ENCODE peak calls at places on chromosomes 13 and 19, in six cellular contexts. Z, K, M, R, A and S are unnamed samples. For H3K4me1, the result is how much of the 10 kb centered on the place peaks cover.

GRCh38 chr13:79647518-79647917 is 166.6 kb downstream of the NDFIP2 start:
- DNase-seq in Z (no peak), M (no peak), R (no peak), K (no peak), A (no peak), S (no peak)

GRCh38 chr19:50025794-50026549 is at the start of gene ZNF473:
- DNase-seq in A (peak), M (peak), R (peak), K (peak), Z (peak), S (no peak)

GRCh38 chr19:46351241-46352041 is 4.6 kb downstream of the PPP5C start:
- DNase-seq in M (peak), Z (no peak), R (peak), A (no peak), K (peak), S (no peak)

GRCh38 chr19:44741258-44741731 is 7.2 kb upstream of the BCL3 start:
- DNase-seq in R (no peak), A (no peak), Z (no peak), M (no peak), K (peak), S (no peak)

GRCh38 chr13:37109080-37109678 is 3.7 kb upstream of the CSNK1A1L start:
- DNase-seq in R (peak), K (peak), M (peak), Z (peak), A (no peak), S (peak)

GRCh38 chr19:33621065-33621785 is 528 bp upstream of the CHST8 start:
- DNase-seq in K (no peak), Z (no peak), R (no peak), A (no peak), M (no peak), S (no peak)

GRCh38 chr13:57865600-57866294 is 234.2 kb downstream of the PCDH17 start:
- DNase-seq in M (peak), Z (no peak), A (no peak), K (no peak), R (no peak), S (no peak)

GRCh38 chr13:82717249-82717648 is 1165.0 kb downstream of the SLITRK1 start:
- DNase-seq in A (no peak), Z (no peak), M (no peak), K (peak), R (peak), S (no peak)

GRCh38 chr19:50702870-50703829 is 16.5 kb downstream of the SHANK1 start:
- DNase-seq in Z (no peak), R (peak), K (no peak), M (no peak), A (no peak), S (no peak)

GRCh38 chr19:58558066-58558622 is at the start of gene UBE2M:
- DNase-seq in Z (peak), R (no peak), M (no peak), K (peak), A (no peak), S (no peak)

GRCh38 chr13:65603160-65603559 is 1627.0 kb downstream of the PCDH9 start:
- DNase-seq in M (no peak), R (no peak), K (no peak), A (no peak), Z (no peak), S (no peak)

GRCh38 chr19:2195361-2195760 is 31.6 kb downstream of the DOT1L start:
- DNase-seq in K (no peak), Z (no peak), A (no peak), M (no peak), R (no peak), S (no peak)

GRCh38 chr13:43877788-43878187 is 1.8 kb downstream of the CCDC122 start:
- DNase-seq in Z (no peak), A (no peak), K (peak), R (no peak), M (no peak), S (no peak)

GRCh38 chr19:31304877-31305312 is 44.3 kb downstream of the TSHZ3 start:
- DNase-seq in M (no peak), R (no peak), Z (no peak), A (no peak), K (no peak), S (no peak)

GRCh38 chr13:94674609-94675348 is 37.6 kb downstream of the SOX21 start:
- DNase-seq in R (peak), M (peak), Z (peak), A (no peak), K (peak), S (peak)

GRCh38 chr13:34750078-34750703 is 191.9 kb upstream of the NBEA start:
- DNase-seq in M (no peak), Z (peak), K (no peak), A (no peak), R (no peak), S (peak)

GRCh38 chr19:1449467-1450442 is at the start of gene APC2:
- DNase-seq in K (peak), Z (peak), A (no peak), R (peak), M (no peak), S (peak)

GRCh38 chr19:7944177-7944761 is 803 bp upstream of the TIMM44 start:
- DNase-seq in R (peak), M (peak), K (peak), A (peak), Z (peak), S (peak)

GRCh38 chr13:76043882-76044281 is 407.8 kb downstream of the LMO7 start:
- DNase-seq in K (no peak), R (no peak), Z (no peak), A (no peak), M (no peak), S (peak)

GRCh38 chr13:26679945-26680516 is 80.6 kb downstream of the GPR12 start:
- DNase-seq in R (peak), K (peak), M (no peak), A (no peak), Z (peak), S (no peak)

GRCh38 chr13:85828094-85828684 is 29.0 kb upstream of the SLITRK6 start:
- DNase-seq in R (peak), Z (peak), K (peak), M (no peak), A (no peak), S (no peak)

GRCh38 chr19:48873476-48874308 is 1.5 kb downstream of the PPP1R15A start:
- DNase-seq in M (no peak), Z (peak), K (peak), A (no peak), R (no peak), S (no peak)
- H3K4ac ChIP-seq in M (peak), Z (no peak), K (no peak), A (no peak), R (peak), S (no peak)

GRCh38 chr13:40979232-40979631 is 39.9 kb downstream of the ELF1 start:
- DNase-seq in M (no peak), Z (no peak), K (no peak), R (no peak), A (no peak), S (no peak)

GRCh38 chr13:40973409-40973808 is 45.7 kb downstream of the ELF1 start:
- DNase-seq in M (no peak), Z (no peak), A (no peak), K (no peak), R (no peak), S (no peak)

GRCh38 chr13:40974460-40975407 is 44.4 kb downstream of the ELF1 start:
- DNase-seq in K (peak), Z (peak), M (no peak), A (no peak), R (peak), S (peak)

GRCh38 chr13:40971321-40971720 is 47.8 kb downstream of the ELF1 start:
- DNase-seq in M (no peak), R (no peak), K (no peak), A (no peak), Z (no peak), S (no peak)

DNA sequence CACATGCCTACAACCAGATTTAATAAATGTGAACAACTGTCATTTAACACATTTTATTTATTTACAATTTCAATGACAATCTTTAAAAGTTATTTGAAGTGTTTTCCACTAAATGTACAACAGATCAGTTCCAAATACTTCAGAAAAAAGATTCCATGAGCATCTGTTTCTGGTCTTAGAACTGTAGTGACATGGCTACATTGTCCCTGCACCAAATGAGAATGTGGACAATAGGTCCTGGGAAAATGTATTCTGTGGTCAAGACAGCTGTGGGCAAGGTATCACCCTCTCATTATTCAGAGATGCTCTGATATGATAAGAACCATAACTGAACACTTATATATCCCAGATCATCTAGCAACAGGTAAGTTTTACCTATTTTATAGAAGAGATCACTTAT is 43.7 kb downstream of the ELF1 start:
- DNase-seq in K (no peak), A (no peak), R (no peak), M (no peak), Z (no peak), S (no peak)
- H3K4me1 ChIP-seq in K (under half), A (under half), R (under half), M (under half), Z (under half), S (under half)

GRCh38 chr19:36221474-36221873 is 6.6 kb downstream of the ZNF146 start:
- DNase-seq in M (peak), A (no peak), Z (no peak), R (no peak), K (no peak), S (no peak)

GRCh38 chr19:36222503-36222902 is 7.6 kb downstream of the ZNF146 start:
- DNase-seq in R (no peak), A (no peak), K (no peak), Z (no peak), M (no peak), S (no peak)

DNA sequence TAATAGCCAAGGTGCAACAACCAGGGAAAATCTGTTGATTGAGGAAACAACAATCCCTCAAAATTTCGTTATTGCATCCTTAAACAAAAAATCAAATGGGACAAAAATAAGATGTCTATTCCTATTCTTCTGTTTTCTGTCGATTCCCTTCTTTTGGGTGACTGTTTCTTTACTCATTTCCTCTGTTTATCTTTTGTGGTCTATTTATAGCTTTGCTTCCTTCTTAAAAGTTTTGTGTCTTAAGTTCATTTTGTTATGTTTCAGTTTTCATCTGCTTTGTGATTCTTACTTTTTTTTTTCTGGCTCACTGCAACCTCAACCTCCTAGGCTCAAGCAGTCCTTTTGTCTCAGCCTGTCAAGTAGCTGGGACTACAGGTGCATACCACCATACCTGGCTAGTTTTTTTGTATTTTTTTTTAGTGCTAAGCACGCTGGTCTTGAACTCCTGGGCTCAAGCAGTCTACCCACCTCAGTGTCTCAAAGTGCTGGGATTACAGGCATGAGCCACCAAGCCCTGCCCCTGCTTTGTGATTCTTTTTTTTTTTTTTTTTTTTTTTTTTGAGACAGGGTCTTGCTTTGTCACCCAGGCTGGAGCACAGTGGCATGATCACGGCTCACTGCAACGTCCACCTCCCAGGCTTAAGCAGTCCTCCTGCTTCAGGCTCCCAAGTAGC is 10.4 kb downstream of the ZNF146 start:
- DNase-seq in A (no peak), Z (no peak), R (peak), K (peak), M (no peak), S (no peak)
- H3K4me3 ChIP-seq in A (no peak), Z (no peak), R (no peak), K (peak), M (no peak), S (no peak)

GRCh38 chr13:105817498-105817897 is 718.0 kb downstream of the EFNB2 start:
- DNase-seq in M (no peak), A (no peak), Z (no peak), K (no peak), R (no peak), S (no peak)
- H3K4ac ChIP-seq in M (no peak), A (no peak), Z (no peak), K (no peak), R (no peak), S (no peak)

GRCh38 chr19:55673465-55673864 is 1.6 kb upstream of the EPN1 start:
- DNase-seq in A (no peak), K (no peak), Z (peak), R (no peak), M (no peak), S (no peak)
- H3K4me1 ChIP-seq in A (under half), K (under half), Z (under half), R (under half), M (under half), S (under half)

DNA sequence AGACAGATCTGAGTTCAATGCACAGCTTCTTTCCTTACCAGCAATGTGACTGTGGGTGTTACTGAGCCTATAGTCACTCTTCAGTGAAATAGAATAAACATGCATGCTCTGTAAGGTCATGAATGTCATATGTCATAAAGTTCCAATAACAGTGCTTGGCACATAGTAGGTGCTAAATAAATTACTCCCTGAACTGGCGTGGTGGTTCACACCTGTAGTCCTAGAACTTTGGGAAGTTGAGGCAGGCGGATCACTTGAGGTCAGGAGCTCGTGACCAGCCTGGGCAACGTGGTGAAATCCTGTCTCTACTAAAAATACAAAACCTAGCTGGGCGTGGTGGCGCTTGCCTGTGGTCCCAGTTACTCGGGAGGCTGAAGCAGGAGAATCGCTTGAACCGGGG is 13.2 kb downstream of the WBP4 start:
- DNase-seq in K (no peak), Z (no peak), R (no peak), M (no peak), A (no peak), S (no peak)
- H3K4me3 ChIP-seq in K (no peak), Z (no peak), R (no peak), M (no peak), A (no peak), S (no peak)

GRCh38 chr19:13847033-13847899 is 29.7 kb upstream of the NANOS3 start:
- DNase-seq in R (peak), K (peak), Z (peak), A (no peak), M (peak), S (peak)
- H3K4ac ChIP-seq in R (peak), K (peak), Z (peak), A (peak), M (peak), S (peak)

GRCh38 chr13:99206226-99206625 is 5.6 kb downstream of the UBAC2 start:
- DNase-seq in M (no peak), R (no peak), K (no peak), A (no peak), Z (no peak), S (no peak)
- H3K4me1 ChIP-seq in M (under half), R (under half), K (under half), A (under half), Z (under half), S (under half)

GRCh38 chr19:38684862-38685665 is 37.6 kb downstream of the ACTN4 start:
- DNase-seq in R (no peak), A (no peak), Z (no peak), K (no peak), M (no peak), S (no peak)

GRCh38 chr19:38686530-38686888 is 39.1 kb downstream of the ACTN4 start:
- DNase-seq in R (no peak), M (no peak), A (no peak), K (no peak), Z (no peak), S (no peak)

GRCh38 chr19:38684078-38684861 is 36.8 kb downstream of the ACTN4 start:
- DNase-seq in A (no peak), R (peak), M (peak), K (peak), Z (peak), S (no peak)

GRCh38 chr19:38687837-38688378 is 40.5 kb downstream of the ACTN4 start:
- DNase-seq in Z (no peak), A (no peak), R (no peak), K (no peak), M (no peak), S (no peak)

GRCh38 chr19:38685666-38686529 is 38.4 kb downstream of the ACTN4 start:
- DNase-seq in A (no peak), M (no peak), K (peak), R (peak), Z (peak), S (no peak)
- H3K4me3 ChIP-seq in A (peak), M (no peak), K (no peak), R (no peak), Z (no peak), S (no peak)